ENCODE peak calls at places on chromosomes 2 and 18, in eight cellular contexts. One of them, this sample, is unnamed.

GRCh38 chr18:69659142-69659651 is 258.5 kb downstream of the DOK6 start:
- DNase-seq in aorta: no peak
- DNase-seq in T follicular helper cell: no peak
- DNase-seq in stomach: no peak
- DNase-seq in NCI-H1105: peak
- DNase-seq in SK-N-DZ: no peak
- DNase-seq in NCI-H1436: peak
- DNase-seq in thoracic aorta: no peak
- DNase-seq in this sample: no peak

GRCh38 chr2:143705108-143705686 is 576.0 kb downstream of the ARHGAP15 start:
- DNase-seq in aorta: no peak
- DNase-seq in T follicular helper cell: no peak
- DNase-seq in stomach: no peak
- DNase-seq in NCI-H1105: no peak
- DNase-seq in SK-N-DZ: no peak
- DNase-seq in NCI-H1436: no peak
- DNase-seq in thoracic aorta: no peak
- DNase-seq in this sample: no peak

GRCh38 chr2:74488643-74489481 is 6.0 kb downstream of the TTC31 start:
- DNase-seq in aorta: no peak
- DNase-seq in T follicular helper cell: no peak
- DNase-seq in stomach: no peak
- DNase-seq in NCI-H1105: no peak
- DNase-seq in SK-N-DZ: no peak
- DNase-seq in NCI-H1436: no peak
- DNase-seq in thoracic aorta: no peak
- DNase-seq in this sample: no peak

GRCh38 chr2:138823651-138824050 is 43.5 kb upstream of the NXPH2 start:
- DNase-seq in aorta: no peak
- DNase-seq in T follicular helper cell: no peak
- DNase-seq in stomach: no peak
- DNase-seq in NCI-H1105: no peak
- DNase-seq in SK-N-DZ: no peak
- DNase-seq in NCI-H1436: no peak
- DNase-seq in thoracic aorta: no peak
- DNase-seq in this sample: no peak

GRCh38 chr2:233600361-233600760 is 17.1 kb upstream of the UGT1A8 start:
- DNase-seq in aorta: no peak
- DNase-seq in T follicular helper cell: no peak
- DNase-seq in stomach: no peak
- DNase-seq in NCI-H1105: no peak
- DNase-seq in SK-N-DZ: no peak
- DNase-seq in NCI-H1436: no peak
- DNase-seq in thoracic aorta: no peak
- DNase-seq in this sample: no peak

GRCh38 chr2:218893349-218894167 is 12.9 kb downstream of the WNT10A start:
- DNase-seq in aorta: no peak
- DNase-seq in T follicular helper cell: no peak
- DNase-seq in stomach: no peak
- DNase-seq in NCI-H1105: no peak
- DNase-seq in SK-N-DZ: no peak
- DNase-seq in NCI-H1436: no peak
- DNase-seq in thoracic aorta: no peak
- DNase-seq in this sample: no peak

GRCh38 chr2:32715391-32715841 is 87.6 kb downstream of the TTC27 start:
- DNase-seq in aorta: no peak
- DNase-seq in T follicular helper cell: no peak
- DNase-seq in stomach: no peak
- DNase-seq in NCI-H1105: no peak
- DNase-seq in SK-N-DZ: no peak
- DNase-seq in NCI-H1436: no peak
- DNase-seq in thoracic aorta: no peak
- DNase-seq in this sample: no peak

GRCh38 chr2:73961823-73962615 is 22.7 kb upstream of the TET3 start:
- DNase-seq in aorta: no peak
- DNase-seq in T follicular helper cell: no peak
- DNase-seq in stomach: no peak
- DNase-seq in NCI-H1105: no peak
- DNase-seq in SK-N-DZ: no peak
- DNase-seq in NCI-H1436: no peak
- DNase-seq in thoracic aorta: no peak
- DNase-seq in this sample: no peak

This sample was measured in T-helper 22 cell.